ENCODE peak calls at places on chromosome 6, in seven cellular contexts. I is transverse colon, Z is stomach, U is tibial artery, X is sigmoid colon, J is neural progenitor cell, E is ovary. R is an unnamed sample.

GRCh38 chr6:125611573-125612399 is 137.6 kb upstream of the HEY2 start:
- DNase-seq in I (no peak), Z (no peak), U (peak; percentile 75), X (no peak), J (peak; percentile 74), E (no peak), R (no peak)

GRCh38 chr6:119340766-119341487 is 8.6 kb downstream of the MAN1A1 start:
- DNase-seq in I (no peak), Z (no peak), U (no peak), X (no peak), J (peak; percentile 87), E (no peak), R (no peak)

GRCh38 chr6:154558984-154559383 is 48.5 kb upstream of the CNKSR3 start:
- DNase-seq in I (no peak), Z (no peak), U (no peak), X (no peak), J (no peak), E (no peak), R (no peak)

GRCh38 chr6:84139311-84139710 is 88.1 kb downstream of the CEP162 start:
- DNase-seq in I (no peak), Z (no peak), U (no peak), X (no peak), J (no peak), E (no peak), R (no peak)

GRCh38 chr6:72286911-72287311 is 335.0 kb upstream of the KCNQ5 start:
- DNase-seq in I (no peak), Z (no peak), U (no peak), X (no peak), J (no peak), E (no peak), R (no peak)

GRCh38 chr6:41750374-41750773 is 3.2 kb upstream of the PGC start:
- DNase-seq in I (no peak), Z (no peak), U (no peak), X (no peak), J (no peak), E (no peak), R (no peak)

GRCh38 chr6:38925110-38925509 is 123.5 kb upstream of the GLP1R start:
- DNase-seq in I (no peak), Z (no peak), U (no peak), X (no peak), J (no peak), E (no peak), R (no peak)

GRCh38 chr6:81753709-81754678 is 1.5 kb upstream of the TENT5A start:
- DNase-seq in I (peak; percentile 89), Z (peak; percentile 81), U (peak; percentile 94), X (peak; percentile 95), J (peak; percentile 79), E (peak; percentile 91), R (peak; percentile 82)

GRCh38 chr6:128570439-128571063 is 50.2 kb upstream of the PTPRK start:
- DNase-seq in I (no peak), Z (no peak), U (no peak), X (no peak), J (no peak), E (no peak), R (no peak)

GRCh38 chr6:23413327-23414203 is 712.5 kb upstream of the NRSN1 start:
- DNase-seq in I (no peak), Z (no peak), U (no peak), X (no peak), J (no peak), E (no peak), R (no peak)

GRCh38 chr6:161301338-161301737 is 27.5 kb upstream of the AGPAT4 start:
- DNase-seq in I (no peak), Z (no peak), U (no peak), X (no peak), J (no peak), E (no peak), R (no peak)

GRCh38 chr6:45494734-45495133 is 117.0 kb upstream of the SUPT3H start:
- DNase-seq in I (no peak), Z (no peak), U (no peak), X (no peak), J (no peak), E (no peak), R (no peak)

GRCh38 chr6:61809004-61809595 is 476.9 kb downstream of the KHDRBS2 start:
- DNase-seq in I (no peak), Z (no peak), U (no peak), X (no peak), J (peak; percentile 37), E (no peak), R (no peak)

GRCh38 chr6:145169726-145170125 is 565.6 kb downstream of the EPM2A start:
- DNase-seq in I (no peak), Z (no peak), U (no peak), X (no peak), J (no peak), E (no peak), R (no peak)

GRCh38 chr6:18245079-18245478 is 19.3 kb downstream of the DEK start:
- DNase-seq in I (no peak), Z (no peak), U (no peak), X (no peak), J (no peak), E (no peak), R (no peak)

GRCh38 chr6:5125152-5126006 is 40.2 kb downstream of the PPP1R3G start:
- DNase-seq in I (no peak), Z (no peak), U (no peak), X (no peak), J (no peak), E (no peak), R (no peak)

GRCh38 chr6:110566346-110567125 is 90.1 kb upstream of the SLC22A16 start:
- DNase-seq in I (peak; percentile 48), Z (no peak), U (no peak), X (no peak), J (no peak), E (no peak), R (no peak)

GRCh38 chr6:110714143-110714542 is 101.1 kb downstream of the CDK19 start:
- DNase-seq in I (no peak), Z (no peak), U (no peak), X (no peak), J (no peak), E (no peak), R (no peak)

GRCh38 chr6:17986656-17987575 is 519 bp downstream of the KIF13A start:
- DNase-seq in I (peak; percentile 63), Z (peak; percentile 52), U (peak; percentile 87), X (peak; percentile 86), J (peak; percentile 42), E (peak; percentile 60), R (peak; percentile 56)

GRCh38 chr6:150116195-150116800 is 26.5 kb upstream of the PPP1R14C start:
- DNase-seq in I (no peak), Z (no peak), U (no peak), X (no peak), J (no peak), E (no peak), R (no peak)

GRCh38 chr6:150118208-150118607 is 24.6 kb upstream of the PPP1R14C start:
- DNase-seq in I (no peak), Z (no peak), U (no peak), X (no peak), J (peak; percentile 8), E (no peak), R (no peak)

GRCh38 chr6:150119256-150119655 is 23.6 kb upstream of the PPP1R14C start:
- DNase-seq in I (no peak), Z (no peak), U (no peak), X (no peak), J (no peak), E (no peak), R (no peak)

GRCh38 chr6:150115769-150116168 is 27.1 kb upstream of the PPP1R14C start:
- DNase-seq in I (no peak), Z (no peak), U (no peak), X (no peak), J (no peak), E (no peak), R (no peak)

DNA sequence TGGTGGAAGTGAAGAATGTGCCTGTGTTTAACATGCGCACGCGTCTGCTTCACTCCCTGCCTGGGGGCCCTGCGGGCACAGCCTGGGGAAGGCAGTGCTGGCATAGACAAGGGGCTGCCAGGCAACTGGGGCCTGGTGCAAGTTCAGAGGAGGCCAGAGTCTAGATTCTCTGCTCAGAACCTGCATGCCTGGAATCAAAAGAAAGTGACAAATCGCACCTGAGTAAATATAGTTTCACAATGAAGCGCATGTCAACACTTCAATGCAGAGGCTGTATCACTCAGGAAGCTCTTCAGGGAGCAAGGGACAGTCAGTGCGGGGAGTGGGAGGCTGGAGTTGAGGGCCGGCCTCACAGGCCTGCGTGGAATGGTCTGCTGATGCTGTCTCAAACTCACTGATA is 24.2 kb upstream of the PPP1R14C start:
- DNase-seq in I (no peak), Z (no peak), U (no peak), X (no peak), J (no peak), E (no peak), R (no peak)
- H3K4me3 ChIP-seq in I (no peak overlapping the region), Z (no peak overlapping the region), U (no peak overlapping the region), X (no peak overlapping the region), J (no peak overlapping the region), E (no peak overlapping the region), R (no peak overlapping the region)

GRCh38 chr6:166940643-166941068 is 15.7 kb downstream of the RNASET2 start:
- DNase-seq in I (no peak), Z (no peak), U (no peak), X (no peak), J (no peak), E (no peak), R (no peak)
- H3K27ac ChIP-seq in I (no peak overlapping the region), Z (no peak overlapping the region), U (no peak overlapping the region), X (no peak overlapping the region), J (no peak overlapping the region), E (no peak overlapping the region), R (no peak overlapping the region)

GRCh38 chr6:106092279-106092678 is 6.1 kb downstream of the PRDM1 start:
- DNase-seq in I (no peak), Z (no peak), U (no peak), X (no peak), J (no peak), E (no peak), R (no peak)

GRCh38 chr6:106097368-106098231 is 11.5 kb downstream of the PRDM1 start:
- DNase-seq in I (peak; percentile 51), Z (no peak), U (no peak), X (no peak), J (no peak), E (no peak), R (peak; percentile 30)

GRCh38 chr6:106098383-106099234 is 12.5 kb downstream of the PRDM1 start:
- DNase-seq in I (peak; percentile 86), Z (peak; percentile 73), U (no peak), X (no peak), J (peak; percentile 40), E (no peak), R (no peak)

GRCh38 chr6:106094261-106094963 is 8.3 kb downstream of the PRDM1 start:
- DNase-seq in I (no peak), Z (no peak), U (no peak), X (no peak), J (no peak), E (no peak), R (no peak)

DNA sequence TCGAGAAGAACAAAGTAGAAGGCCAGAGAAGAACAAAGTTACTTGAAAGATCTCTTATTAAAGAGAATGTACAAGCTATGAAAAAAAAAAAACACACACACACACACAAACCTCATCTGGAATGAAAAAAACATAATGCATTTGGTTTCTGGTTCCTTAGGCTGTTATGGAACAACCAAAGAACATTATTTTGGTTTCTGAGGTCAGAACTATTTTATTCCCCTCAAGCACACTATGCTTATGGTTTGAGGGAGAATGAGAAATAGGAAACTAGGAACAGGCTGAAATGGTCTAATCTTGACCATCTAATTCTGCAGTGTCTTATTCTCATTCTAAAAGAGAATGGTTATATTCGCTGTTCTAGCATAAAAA is 8.8 kb downstream of the PRDM1 start:
- DNase-seq in I (no peak), Z (no peak), U (no peak), X (no peak), J (no peak), E (no peak), R (no peak)
- H3K4me3 ChIP-seq in I (no peak overlapping the region), Z (no peak overlapping the region), U (no peak overlapping the region), X (no peak overlapping the region), J (no peak overlapping the region), E (no peak overlapping the region), R (no peak overlapping the region)

GRCh38 chr6:138226701-138227315 is 8.5 kb upstream of the PBOV1 start:
- DNase-seq in I (no peak), Z (no peak), U (no peak), X (no peak), J (no peak), E (no peak), R (no peak)
- H3K27ac ChIP-seq in I (peak overlapping the region; percentile 56), Z (peak overlapping the region; percentile 79), U (no peak overlapping the region), X (no peak overlapping the region), J (no peak overlapping the region), E (no peak overlapping the region), R (no peak overlapping the region)